ENCODE peak calls at places on chromosomes 1 and 21, in ten cellular contexts. One of them, this sample, is unnamed.

GRCh38 chr1:86825294-86825693 is 88.6 kb downstream of the SELENOF start:
- DNase-seq in NCI-H1417: no peak
- DNase-seq in skeletal muscle cell: no peak
- DNase-seq in A549: no peak
- DNase-seq in NCI-H146: no peak
- DNase-seq in AG08396: no peak
- DNase-seq in HuH-7.5: no peak
- DNase-seq in T-helper 1 cell: no peak
- DNase-seq in activated CD8-positive, alpha-beta memory T cell treated with anti-CD3 and anti-CD28 coated beads for 24 hours: no peak
- DNase-seq in A673: no peak
- DNase-seq in this sample: peak; percentile 54

GRCh38 chr21:39467746-39468145 is 16.0 kb downstream of the SH3BGR start:
- DNase-seq in NCI-H1417: no peak
- DNase-seq in skeletal muscle cell: no peak
- DNase-seq in activated CD8-positive, alpha-beta memory T cell treated with anti-CD3 and anti-CD28 coated beads for 24 hours: no peak
- DNase-seq in A549: no peak
- DNase-seq in HuH-7.5: no peak
- DNase-seq in NCI-H146: no peak
- DNase-seq in T-helper 1 cell: no peak
- DNase-seq in AG08396: no peak
- DNase-seq in A673: no peak
- DNase-seq in this sample: no peak

GRCh38 chr21:45867041-45867630 is 114.4 kb upstream of the COL6A1 start:
- DNase-seq in A673: no peak
- DNase-seq in NCI-H146: no peak
- DNase-seq in T-helper 1 cell: no peak
- DNase-seq in HuH-7.5: no peak
- DNase-seq in activated CD8-positive, alpha-beta memory T cell treated with anti-CD3 and anti-CD28 coated beads for 24 hours: no peak
- DNase-seq in A549: no peak
- DNase-seq in AG08396: no peak
- DNase-seq in NCI-H1417: no peak
- DNase-seq in skeletal muscle cell: no peak
- DNase-seq in this sample: no peak

GRCh38 chr1:170929835-170930554 is 5.3 kb upstream of the MROH9 start:
- DNase-seq in NCI-H146: peak; percentile 16
- DNase-seq in skeletal muscle cell: peak; percentile 17
- DNase-seq in activated CD8-positive, alpha-beta memory T cell treated with anti-CD3 and anti-CD28 coated beads for 24 hours: peak; percentile 57
- DNase-seq in HuH-7.5: peak; percentile 41
- DNase-seq in T-helper 1 cell: no peak
- DNase-seq in AG08396: peak; percentile 73
- DNase-seq in A673: peak; percentile 71
- DNase-seq in A549: peak; percentile 50
- DNase-seq in NCI-H1417: peak; percentile 79
- DNase-seq in this sample: peak; percentile 79

GRCh38 chr21:35136586-35137254 is 87.6 kb upstream of the RUNX1 start:
- DNase-seq in T-helper 1 cell: no peak
- DNase-seq in A673: no peak
- DNase-seq in HuH-7.5: peak; percentile 10
- DNase-seq in activated CD8-positive, alpha-beta memory T cell treated with anti-CD3 and anti-CD28 coated beads for 24 hours: no peak
- DNase-seq in NCI-H146: no peak
- DNase-seq in skeletal muscle cell: no peak
- DNase-seq in AG08396: peak; percentile 56
- DNase-seq in A549: peak; percentile 65
- DNase-seq in NCI-H1417: no peak
- DNase-seq in this sample: no peak

GRCh38 chr1:115492019-115492595 is 149.7 kb upstream of the VANGL1 start:
- DNase-seq in HuH-7.5: no peak
- DNase-seq in NCI-H1417: no peak
- DNase-seq in A673: no peak
- DNase-seq in skeletal muscle cell: no peak
- DNase-seq in activated CD8-positive, alpha-beta memory T cell treated with anti-CD3 and anti-CD28 coated beads for 24 hours: no peak
- DNase-seq in AG08396: no peak
- DNase-seq in T-helper 1 cell: no peak
- DNase-seq in A549: no peak
- DNase-seq in NCI-H146: no peak
- DNase-seq in this sample: no peak

GRCh38 chr1:46719689-46720088 is 775 bp upstream of the EFCAB14 start:
- DNase-seq in A673: no peak
- DNase-seq in NCI-H1417: peak; percentile 62
- DNase-seq in T-helper 1 cell: no peak
- DNase-seq in NCI-H146: peak; percentile 50
- DNase-seq in A549: no peak
- DNase-seq in skeletal muscle cell: no peak
- DNase-seq in activated CD8-positive, alpha-beta memory T cell treated with anti-CD3 and anti-CD28 coated beads for 24 hours: no peak
- DNase-seq in AG08396: no peak
- DNase-seq in HuH-7.5: no peak
- DNase-seq in this sample: no peak

GRCh38 chr1:51912881-51913280 is 34.4 kb upstream of the NRDC start:
- DNase-seq in T-helper 1 cell: no peak
- DNase-seq in A549: no peak
- DNase-seq in AG08396: no peak
- DNase-seq in skeletal muscle cell: no peak
- DNase-seq in NCI-H146: no peak
- DNase-seq in NCI-H1417: no peak
- DNase-seq in HuH-7.5: no peak
- DNase-seq in activated CD8-positive, alpha-beta memory T cell treated with anti-CD3 and anti-CD28 coated beads for 24 hours: no peak
- DNase-seq in A673: peak; percentile 90
- DNase-seq in this sample: no peak

GRCh38 chr1:167663002-167663772 is 33.2 kb downstream of the RCSD1 start:
- DNase-seq in T-helper 1 cell: no peak
- DNase-seq in NCI-H146: no peak
- DNase-seq in AG08396: peak; percentile 46
- DNase-seq in skeletal muscle cell: peak; percentile 58
- DNase-seq in A673: no peak
- DNase-seq in NCI-H1417: no peak
- DNase-seq in HuH-7.5: no peak
- DNase-seq in A549: peak; percentile 49
- DNase-seq in activated CD8-positive, alpha-beta memory T cell treated with anti-CD3 and anti-CD28 coated beads for 24 hours: no peak
- DNase-seq in this sample: peak; percentile 38

GRCh38 chr1:54229281-54229891 is 29.4 kb downstream of the MRPL37 start:
- DNase-seq in skeletal muscle cell: no peak
- DNase-seq in activated CD8-positive, alpha-beta memory T cell treated with anti-CD3 and anti-CD28 coated beads for 24 hours: no peak
- DNase-seq in AG08396: peak; percentile 78
- DNase-seq in T-helper 1 cell: no peak
- DNase-seq in A673: no peak
- DNase-seq in NCI-H146: no peak
- DNase-seq in NCI-H1417: no peak
- DNase-seq in A549: peak; percentile 38
- DNase-seq in HuH-7.5: no peak
- DNase-seq in this sample: peak; percentile 60

GRCh38 chr1:109629372-109630030 is 9.9 kb downstream of the AMPD2 start:
- DNase-seq in NCI-H1417: no peak
- DNase-seq in AG08396: no peak
- DNase-seq in A673: no peak
- DNase-seq in T-helper 1 cell: no peak
- DNase-seq in activated CD8-positive, alpha-beta memory T cell treated with anti-CD3 and anti-CD28 coated beads for 24 hours: no peak
- DNase-seq in A549: no peak
- DNase-seq in NCI-H146: no peak
- DNase-seq in skeletal muscle cell: no peak
- DNase-seq in HuH-7.5: no peak
- DNase-seq in this sample: no peak

GRCh38 chr1:7407980-7408770 is 362.9 kb upstream of the VAMP3 start:
- DNase-seq in skeletal muscle cell: no peak
- DNase-seq in HuH-7.5: no peak
- DNase-seq in A549: no peak
- DNase-seq in NCI-H1417: no peak
- DNase-seq in activated CD8-positive, alpha-beta memory T cell treated with anti-CD3 and anti-CD28 coated beads for 24 hours: peak; percentile 38
- DNase-seq in T-helper 1 cell: no peak
- DNase-seq in AG08396: no peak
- DNase-seq in A673: no peak
- DNase-seq in NCI-H146: no peak
- DNase-seq in this sample: no peak

This sample was measured in cardiac muscle cell.